ENCODE peak calls at places on chromosomes 13 and 19, in four cellular contexts. Y is cardiac muscle cell, Z is fibroblast of lung, S is neural progenitor cell. Q is an unnamed sample. For H3K9me3, the result is how much of the 10 kb centered on the place peaks cover.

GRCh38 chr19:7987084-7987768 is 18.2 kb downstream of the ELAVL1 start:
- DNase-seq in Y (no peak), S (no peak), Z (peak), Q (no peak)

GRCh38 chr19:33693678-33694077 is 71.9 kb downstream of the CHST8 start:
- DNase-seq in Y (no peak), S (no peak), Z (no peak), Q (no peak)

GRCh38 chr19:31274964-31275319 is 74.3 kb downstream of the TSHZ3 start:
- DNase-seq in S (no peak), Y (no peak), Z (no peak), Q (no peak)

GRCh38 chr13:97231118-97231831 is 9.1 kb downstream of the MBNL2 start:
- DNase-seq in Z (peak), Y (no peak), S (no peak), Q (no peak)

GRCh38 chr13:27770809-27771208 is 21.5 kb upstream of the GSX1 start:
- DNase-seq in Y (peak), Z (no peak), S (peak), Q (no peak)

GRCh38 chr13:107883561-107884175 is 331.7 kb downstream of the LIG4 start:
- DNase-seq in Z (peak), S (no peak), Y (peak), Q (no peak)

GRCh38 chr13:25570185-25570584 is 198.4 kb downstream of the ATP8A2 start:
- DNase-seq in Y (no peak), Z (no peak), S (no peak), Q (no peak)

GRCh38 chr13:84607614-84608013 is 725.3 kb upstream of the SLITRK1 start:
- DNase-seq in Z (peak), S (no peak), Y (peak), Q (no peak)

GRCh38 chr19:56625708-56626107 is 17.3 kb upstream of the SMIM17 start:
- DNase-seq in Z (no peak), Y (no peak), S (no peak), Q (no peak)
- H3K9me3 ChIP-seq in Z (under half), Y (under half), S (under half), Q (under half)

GRCh38 chr19:56639217-56639616 is 3.7 kb upstream of the SMIM17 start:
- DNase-seq in Y (peak), Z (peak), S (peak), Q (no peak)

GRCh38 chr19:56637976-56638555 is 4.9 kb upstream of the SMIM17 start:
- DNase-seq in Z (peak), S (peak), Y (peak), Q (no peak)

GRCh38 chr19:56642711-56643459 is at the start of gene SMIM17:
- DNase-seq in Y (no peak), S (no peak), Z (no peak), Q (no peak)

DNA sequence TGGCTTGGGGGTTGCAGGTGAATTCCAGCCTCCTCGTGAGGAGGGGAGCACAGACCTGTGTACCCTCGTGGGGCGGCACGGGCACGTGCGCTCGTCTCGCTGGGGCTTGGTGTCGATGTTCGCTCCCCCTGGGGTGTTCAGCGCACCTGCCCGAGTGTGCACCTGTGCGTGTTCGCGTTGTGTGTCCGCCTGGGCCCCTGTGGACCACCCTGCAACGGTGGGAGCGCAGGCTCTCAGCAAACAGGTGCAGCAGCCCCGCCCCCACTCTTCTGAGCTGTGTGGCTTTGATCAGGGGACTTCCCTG is 453 bp downstream of the SMIM17 start:
- DNase-seq in Y (no peak), Z (no peak), S (no peak), Q (no peak)
- H3K9me3 ChIP-seq in Y (under half), Z (under half), S (under half), Q (under half)

GRCh38 chr19:40025938-40026596 is 29.2 kb downstream of the ZNF546 start:
- DNase-seq in Z (no peak), S (no peak), Y (no peak), Q (no peak)

GRCh38 chr19:40023969-40024368 is 27.1 kb downstream of the ZNF546 start:
- DNase-seq in Z (no peak), Y (no peak), S (no peak), Q (no peak)

DNA sequence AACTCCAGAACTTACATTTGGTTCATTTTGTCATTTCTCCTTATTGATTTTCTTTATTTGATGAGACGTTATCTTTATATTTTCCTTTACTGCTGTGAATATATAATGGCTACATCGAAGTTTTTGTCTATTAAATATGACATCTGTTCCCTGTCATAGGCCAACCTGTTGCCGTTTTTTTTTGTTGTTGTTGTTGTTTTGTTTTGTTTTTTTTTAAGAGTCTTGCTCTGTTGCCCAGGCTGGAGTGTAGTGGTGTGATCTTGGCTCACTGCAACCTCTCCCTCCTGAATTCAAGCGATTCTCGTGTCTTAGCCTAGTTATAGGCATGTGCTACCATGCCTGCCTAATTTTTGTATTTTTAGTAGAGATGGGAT is 29.4 kb downstream of the ZNF780B start:
- DNase-seq in Y (no peak), Z (no peak), S (no peak), Q (no peak)
- H3K9me3 ChIP-seq in Y (under half), Z (under half), S (under half), Q (under half)

DNA sequence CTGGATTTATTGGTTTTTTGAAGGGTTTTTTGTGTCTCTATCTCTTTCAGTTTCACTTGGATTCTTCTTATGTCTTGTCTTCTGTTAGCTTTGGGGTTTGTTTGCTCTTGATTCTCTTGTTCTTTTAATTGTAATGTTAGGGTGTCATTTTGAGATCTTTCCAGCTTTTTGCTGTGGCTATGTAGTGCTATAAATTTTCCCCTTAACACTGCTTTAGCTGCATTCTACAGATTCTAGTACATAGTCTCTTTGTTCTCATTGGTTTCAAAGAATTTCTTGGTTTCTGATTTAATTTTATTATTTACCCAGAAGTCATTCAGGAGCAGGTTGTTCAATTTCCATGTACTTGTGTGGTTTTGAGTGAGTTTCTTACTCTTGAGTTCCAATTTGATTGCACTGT is 24.6 kb downstream of the ZNF430 start:
- DNase-seq in Y (no peak), S (no peak), Z (no peak), Q (no peak)
- H3K9me3 ChIP-seq in Y (under half), S (under half), Z (under half), Q (under half)

GRCh38 chr13:19181021-19181620 is 503 bp downstream of the TUBA3C start:
- DNase-seq in S (no peak), Y (no peak), Z (no peak), Q (no peak)

GRCh38 chr13:19181621-19182485 is at the start of gene TUBA3C:
- DNase-seq in S (no peak), Y (no peak), Z (no peak), Q (no peak)

GRCh38 chr13:19179916-19180315 is 1.7 kb downstream of the TUBA3C start:
- DNase-seq in S (no peak), Y (no peak), Z (no peak), Q (no peak)

GRCh38 chr13:19182536-19182935 is 912 bp upstream of the TUBA3C start:
- DNase-seq in S (no peak), Z (no peak), Y (no peak), Q (no peak)

DNA sequence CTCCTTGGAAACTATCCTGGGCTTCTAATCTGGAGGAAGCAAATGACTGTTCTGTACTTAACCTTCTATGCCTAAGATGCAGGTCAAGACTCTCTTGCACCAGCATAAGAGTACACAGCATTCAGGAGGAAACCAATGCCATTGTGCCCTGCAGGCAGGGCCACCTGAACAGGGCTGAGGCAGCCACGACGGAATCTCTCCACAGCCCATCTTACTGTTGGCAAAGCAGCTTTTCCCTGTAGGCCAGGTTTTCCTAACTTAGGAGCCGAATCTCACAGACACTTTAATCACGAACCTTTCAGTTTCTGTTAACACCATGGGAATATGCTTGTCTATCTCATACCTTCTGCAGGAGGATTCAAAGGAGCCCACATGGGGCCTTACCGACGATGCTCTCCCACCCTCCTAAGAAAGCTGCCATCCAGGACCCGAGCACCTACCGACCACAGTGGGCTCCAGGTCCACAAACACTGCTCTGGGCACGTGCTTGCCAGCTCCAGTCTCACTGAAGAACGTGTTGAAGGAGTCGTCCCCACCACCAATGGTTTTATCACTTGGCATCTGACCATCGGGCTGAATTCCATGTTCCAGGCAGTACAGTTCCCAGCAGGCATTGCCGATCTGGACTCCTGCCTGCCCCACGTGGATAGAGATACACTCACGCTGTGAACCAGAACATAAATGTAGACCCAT is 2.6 kb downstream of the TUBA3C start:
- DNase-seq in Y (no peak), S (no peak), Z (no peak), Q (no peak)
- H3K9me3 ChIP-seq in Y (under half), S (under half), Z (under half), Q (under half)